ENCODE peak calls at places on chromosome 12, in four cellular contexts. O is GM12878, K is K562, S is HepG2. R is an unnamed sample.

GRCh38 chr12:39587247-39587646 is 32.4 kb downstream of the ABCD2 start:
- DNase-seq in O (no peak), K (no peak), S (no peak), R (no peak)

GRCh38 chr12:52990206-52990605 is 16.1 kb upstream of the EIF4B start:
- DNase-seq in O (no peak), K (no peak), S (no peak), R (no peak)

GRCh38 chr12:2739832-2740641 is 54.7 kb upstream of the FKBP4 start:
- DNase-seq in O (no peak), K (no peak), S (peak; percentile 32), R (no peak)

GRCh38 chr12:3313066-3313465 is 177.9 kb upstream of the PRMT8 start:
- DNase-seq in O (no peak), K (no peak), S (no peak), R (no peak)

GRCh38 chr12:31362115-31362758 is 36.3 kb upstream of the SINHCAF start:
- DNase-seq in O (no peak), K (peak; percentile 22), S (peak; percentile 66), R (peak; percentile 23)

GRCh38 chr12:19477071-19477470 is 37.8 kb downstream of the AEBP2 start:
- DNase-seq in O (no peak), K (no peak), S (no peak), R (no peak)

GRCh38 chr12:119375170-119375569 is 40.6 kb downstream of the CCDC60 start:
- DNase-seq in O (no peak), K (no peak), S (no peak), R (no peak)

GRCh38 chr12:131773582-131774221 is 54.5 kb upstream of the MMP17 start:
- DNase-seq in O (peak; percentile 84), K (no peak), S (no peak), R (no peak)

GRCh38 chr12:106892075-106892474 is 63.6 kb upstream of the TMEM263 start:
- DNase-seq in O (no peak), K (no peak), S (no peak), R (no peak)

GRCh38 chr12:123064885-123065619 is 84.6 kb downstream of the ARL6IP4 start:
- DNase-seq in O (no peak), K (no peak), S (no peak), R (no peak)

GRCh38 chr12:123061806-123062205 is 81.3 kb downstream of the ARL6IP4 start:
- DNase-seq in O (no peak), K (no peak), S (no peak), R (no peak)

GRCh38 chr12:123064356-123064755 is 83.9 kb downstream of the ARL6IP4 start:
- DNase-seq in O (no peak), K (no peak), S (no peak), R (no peak)

GRCh38 chr12:123062682-123063426 is 82.4 kb downstream of the ARL6IP4 start:
- DNase-seq in O (no peak), K (no peak), S (peak; percentile 91), R (no peak)

DNA sequence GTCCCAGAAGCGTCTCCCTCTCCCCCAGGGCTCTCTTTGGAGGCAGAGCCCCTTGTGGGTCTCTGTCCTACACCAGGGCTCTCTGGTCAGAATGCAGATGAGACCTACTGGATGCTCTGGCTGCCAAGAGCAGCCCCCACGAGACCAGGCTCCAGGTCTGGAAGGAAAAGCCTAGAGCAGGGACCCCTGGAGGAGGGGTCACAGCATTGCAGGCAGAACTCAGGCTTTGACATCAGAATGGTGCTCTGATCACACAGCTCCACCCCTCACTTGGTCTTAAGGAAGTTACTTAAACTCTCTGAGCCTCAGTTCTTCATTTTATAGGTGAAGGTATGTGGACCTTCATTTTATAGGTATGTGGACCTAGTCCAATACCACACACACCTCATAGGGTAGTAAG is 83.1 kb downstream of the ARL6IP4 start:
- DNase-seq in O (no peak), K (peak; percentile 69), S (peak; percentile 39), R (peak; percentile 65)
- TF ChIP-seq TARDBP in O (no peak), K (no peak), S (no peak), R (no peak)

GRCh38 chr12:110739894-110740293 is 2.8 kb downstream of the PPP1CC start:
- DNase-seq in O (no peak), K (no peak), S (no peak), R (no peak)

GRCh38 chr12:110741371-110741770 is 1.3 kb downstream of the PPP1CC start:
- DNase-seq in O (no peak), K (no peak), S (no peak), R (no peak)

GRCh38 chr12:110739488-110739887 is 3.2 kb downstream of the PPP1CC start:
- DNase-seq in O (no peak), K (no peak), S (no peak), R (no peak)

GRCh38 chr12:110733857-110734373 is 8.8 kb downstream of the PPP1CC start:
- DNase-seq in O (no peak), K (no peak), S (no peak), R (no peak)

GRCh38 chr12:110737532-110737931 is 5.2 kb downstream of the PPP1CC start:
- DNase-seq in O (no peak), K (no peak), S (no peak), R (no peak)
- TF ChIP-seq BHLHE40 in O (no peak), K (no peak), S (no peak), R (no peak)

DNA sequence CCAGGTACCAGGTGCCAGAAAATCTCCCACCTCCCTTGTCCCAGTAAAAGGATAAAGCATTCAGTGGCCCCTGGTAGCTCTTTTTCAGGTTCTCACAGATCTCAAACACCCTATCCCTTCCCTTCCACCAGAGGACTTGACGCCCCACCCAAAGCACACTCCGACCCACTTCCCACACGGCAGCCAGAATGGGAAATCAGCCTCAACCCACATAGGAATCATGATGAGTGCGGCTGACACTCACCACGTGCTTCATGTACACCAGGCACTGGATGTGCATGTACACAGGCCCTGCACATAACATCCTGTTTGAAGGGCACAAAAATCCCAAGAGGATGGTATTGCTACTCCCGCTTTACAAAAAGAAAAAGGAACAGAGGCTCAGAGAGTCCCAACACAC is 71.9 kb downstream of the TBX3 start:
- DNase-seq in O (no peak), K (no peak), S (no peak), R (no peak)
- TF ChIP-seq SP1 in O (no peak), K (no peak), S (no peak), R (no peak)

GRCh38 chr12:4506430-4506829 is 32.3 kb upstream of the RAD51AP1 start:
- DNase-seq in O (no peak), K (no peak), S (peak; percentile 68), R (no peak)

GRCh38 chr12:4505381-4505986 is 33.2 kb upstream of the RAD51AP1 start:
- DNase-seq in O (no peak), K (no peak), S (no peak), R (no peak)

DNA sequence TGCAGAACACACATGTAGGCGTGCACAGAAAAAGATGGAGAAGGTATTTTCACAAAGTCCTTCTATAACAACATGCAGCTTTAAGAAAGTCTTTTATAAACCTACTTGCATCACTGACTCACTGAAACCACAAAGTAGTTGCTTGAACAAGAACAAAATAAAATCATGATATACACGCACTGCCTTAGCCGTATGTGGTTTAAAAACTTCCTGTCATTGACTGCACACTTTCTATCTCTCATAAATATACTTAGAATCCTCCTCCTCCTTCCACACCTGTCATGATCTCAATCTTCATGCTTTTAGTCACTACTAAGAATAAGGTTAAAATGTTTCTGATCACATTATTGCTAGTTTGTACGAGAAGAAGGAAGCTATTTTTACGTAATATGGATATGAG is 31.8 kb upstream of the RAD51AP1 start:
- DNase-seq in O (peak; percentile 52), K (no peak), S (no peak), R (no peak)
- TF ChIP-seq TARDBP in O (no peak), K (no peak), S (no peak), R (no peak)

R was measured in HEK293T.